ENCODE peak calls at places on chromosomes 6 and 20, in four cellular contexts. A is CD8-positive, alpha-beta T cell; Y is transverse colon; B is endothelial cell of umbilical vein. W is an unnamed sample. For H3K4me1, the result is how much of the 10 kb centered on the place peaks cover.

GRCh38 chr6:54892831-54893230 is 46.3 kb downstream of the FAM83B start:
- DNase-seq in B (no peak), Y (no peak), A (no peak), W (peak)

GRCh38 chr6:17365961-17366360 is 27.4 kb upstream of the CAP2 start:
- DNase-seq in A (no peak), B (no peak), Y (no peak), W (no peak)

GRCh38 chr6:36674942-36675341 is 3.6 kb upstream of the CDKN1A start:
- DNase-seq in B (no peak), Y (no peak), A (no peak), W (no peak)

GRCh38 chr20:61911824-61912223 is 153.9 kb downstream of the TAF4 start:
- DNase-seq in B (no peak), A (no peak), Y (no peak), W (no peak)

GRCh38 chr6:1610497-1611321 is 994 bp downstream of the FOXC1 start:
- DNase-seq in A (no peak), B (peak), Y (no peak), W (peak)

GRCh38 chr6:15066433-15067337 is 179.2 kb upstream of the JARID2 start:
- DNase-seq in Y (peak), B (no peak), A (no peak), W (no peak)

GRCh38 chr6:70411542-70411941 is 1.8 kb upstream of the FAM135A start:
- DNase-seq in A (no peak), B (no peak), Y (no peak), W (no peak)

GRCh38 chr20:40511478-40511877 is 177.6 kb downstream of the MAFB start:
- DNase-seq in Y (no peak), B (no peak), A (no peak), W (peak)

GRCh38 chr6:53139841-53140413 is 8.7 kb downstream of the GCM1 start:
- DNase-seq in B (no peak), Y (no peak), A (no peak), W (no peak)

GRCh38 chr20:50285376-50286173 is 94.9 kb downstream of the CEBPB start:
- DNase-seq in B (peak), A (no peak), Y (no peak), W (no peak)

GRCh38 chr20:36399147-36399968 is 93.2 kb downstream of the DLGAP4 start:
- DNase-seq in Y (peak), B (peak), A (no peak), W (peak)

GRCh38 chr20:13098720-13099355 is 90.1 kb downstream of the SPTLC3 start:
- DNase-seq in A (no peak), B (no peak), Y (no peak), W (no peak)

GRCh38 chr6:140401666-140402255 is 1027.3 kb upstream of the CITED2 start:
- DNase-seq in B (no peak), Y (no peak), A (no peak), W (no peak)

GRCh38 chr6:161637658-161638057 is 363.8 kb upstream of the AGPAT4 start:
- DNase-seq in A (no peak), B (no peak), Y (no peak), W (no peak)

DNA sequence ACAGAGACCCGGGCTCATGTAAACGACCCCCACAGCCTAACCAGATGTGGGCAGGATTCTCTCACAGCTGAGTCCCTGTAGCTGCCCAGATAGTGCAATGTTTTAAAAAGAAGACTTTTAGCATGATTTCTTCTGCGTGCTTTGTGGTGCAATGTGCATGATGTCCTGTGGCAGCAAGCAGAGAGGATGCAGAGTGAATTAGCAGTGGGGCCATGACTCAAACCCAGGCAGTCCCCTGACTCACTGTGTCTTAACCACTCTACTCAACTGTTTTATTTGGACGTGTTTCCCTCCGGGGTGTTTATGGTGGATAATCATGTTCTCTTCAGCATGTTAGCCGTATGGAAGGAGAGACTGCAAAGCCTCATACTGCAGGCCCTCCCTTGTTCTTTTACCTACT is 247.9 kb downstream of the SLC24A3 start:
- DNase-seq in Y (no peak), B (no peak), A (no peak), W (peak)
- TF ChIP-seq CTCF in Y (no peak), B (no peak), A (no peak), W (no peak)

GRCh38 chr20:48717959-48718223 is 109.9 kb downstream of the PREX1 start:
- DNase-seq in A (no peak), Y (no peak), B (no peak), W (no peak)
- H3K4me1 ChIP-seq in A (half or more), Y (under half), B (under half), W (under half)

DNA sequence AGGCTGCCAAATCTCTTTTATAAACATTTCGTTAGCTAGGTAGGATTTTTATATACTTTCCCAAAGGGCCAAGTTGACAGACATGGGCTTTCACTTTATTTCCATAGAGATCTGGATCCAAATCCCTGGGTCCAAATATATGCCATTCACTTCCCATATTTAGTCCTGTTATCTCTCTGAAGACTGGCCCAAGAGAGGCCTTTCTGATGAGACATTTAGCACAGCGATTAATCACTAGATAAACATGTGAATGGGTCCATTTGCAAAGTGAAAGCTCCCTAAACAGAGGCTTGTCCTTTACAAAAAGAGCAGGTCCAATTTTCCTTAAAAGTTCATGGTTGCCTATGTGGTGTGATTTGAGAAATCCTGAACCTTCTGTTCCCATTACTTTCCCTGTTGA is 132.6 kb downstream of the TRMT11 start:
- DNase-seq in B (no peak), A (no peak), Y (no peak), W (no peak)
- H3K27ac ChIP-seq in B (no peak), A (no peak), Y (no peak), W (no peak)

GRCh38 chr6:40582892-40583291 is 4.3 kb downstream of the LRFN2 start:
- DNase-seq in Y (no peak), B (no peak), A (no peak), W (no peak)
- TF ChIP-seq CTCF in Y (no peak), B (no peak), A (no peak), W (no peak)

DNA sequence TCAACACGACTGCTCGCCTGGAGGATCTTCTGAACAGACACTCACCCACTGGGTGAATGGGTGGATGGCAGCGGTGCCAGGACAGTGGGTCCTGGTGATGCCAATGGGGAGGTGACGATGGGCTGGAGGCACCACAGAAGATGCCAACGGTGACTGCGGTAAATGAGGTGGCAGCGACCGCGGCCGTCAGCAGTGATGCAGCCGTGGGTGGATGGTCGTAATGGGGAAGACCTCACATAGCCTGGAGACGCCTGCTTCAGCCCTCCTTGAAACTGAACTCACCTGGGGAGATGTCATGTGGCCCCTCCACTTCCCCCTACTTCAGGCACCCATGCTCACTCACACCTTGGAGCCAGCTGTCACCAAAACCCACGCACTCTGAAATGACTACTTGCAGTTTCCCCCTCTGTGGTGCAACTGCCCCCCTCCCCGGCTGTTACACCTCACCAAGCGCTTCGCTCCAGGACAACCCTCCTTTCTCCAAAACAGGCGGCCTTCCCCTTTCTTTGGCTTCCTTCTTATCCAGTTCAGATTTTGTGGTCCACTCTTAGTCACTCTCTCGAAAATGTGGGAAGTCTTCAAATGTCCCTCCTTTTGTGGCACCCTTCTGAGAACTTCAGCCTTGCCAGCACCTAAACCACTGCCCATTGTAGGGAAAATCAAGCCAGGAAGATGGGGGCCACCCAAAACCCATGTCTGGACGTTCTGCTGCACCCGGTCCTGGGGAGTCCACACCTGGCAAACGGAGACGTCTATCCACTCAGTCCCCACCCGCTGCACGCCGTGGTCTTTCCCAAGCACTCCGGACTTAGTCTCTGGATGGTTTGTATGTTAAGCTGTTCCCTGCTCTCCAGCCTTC is 10.4 kb upstream of the ABHD16B start:
- DNase-seq in A (no peak), Y (peak), B (no peak), W (no peak)
- H3K4me1 ChIP-seq in A (under half), Y (under half), B (under half), W (under half)

GRCh38 chr20:45017281-45017680 is 51.0 kb downstream of the STK4 start:
- DNase-seq in Y (no peak), B (no peak), A (no peak), W (no peak)

GRCh38 chr20:45017859-45018258 is 51.5 kb downstream of the STK4 start:
- DNase-seq in Y (no peak), A (no peak), B (no peak), W (peak)

GRCh38 chr20:45012682-45013302 is 46.5 kb downstream of the STK4 start:
- DNase-seq in A (no peak), B (no peak), Y (no peak), W (peak)

GRCh38 chr20:45016089-45016641 is 49.9 kb downstream of the STK4 start:
- DNase-seq in Y (no peak), A (no peak), B (no peak), W (peak)

DNA sequence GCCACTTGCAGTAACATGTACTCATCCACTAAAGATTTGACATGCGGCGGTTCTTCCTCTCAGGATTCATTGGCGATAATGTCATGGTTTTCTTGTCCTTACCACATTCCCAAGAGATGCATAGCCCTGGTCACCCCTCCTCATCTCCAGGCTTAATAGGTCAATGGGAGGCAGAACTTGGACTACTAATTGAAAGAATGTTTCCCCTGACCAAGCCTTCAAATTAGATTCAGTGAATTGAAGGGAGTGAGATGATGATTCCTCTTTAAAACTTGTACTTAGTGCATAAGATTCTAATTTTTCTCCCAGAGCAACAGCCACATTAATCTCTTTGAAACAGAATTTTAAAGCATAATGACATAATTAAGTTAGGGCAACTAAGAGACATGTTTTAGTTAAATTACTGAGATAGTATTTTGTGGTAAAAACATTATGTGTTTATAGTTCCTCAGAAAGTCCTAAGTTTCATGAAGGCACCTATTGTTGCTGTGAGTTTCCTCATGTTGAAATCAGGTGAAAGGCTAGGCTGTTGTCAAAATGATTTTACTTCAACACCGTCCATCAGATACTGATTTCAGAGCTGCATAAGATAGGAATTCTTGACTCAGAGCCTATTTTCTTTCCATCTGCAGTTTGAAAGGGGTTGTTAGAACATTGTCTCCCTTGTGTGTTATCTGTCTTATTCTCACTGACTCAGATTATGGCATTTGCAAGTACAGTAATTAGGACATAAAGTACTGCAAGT is 48.5 kb downstream of the STK4 start:
- DNase-seq in B (no peak), Y (no peak), A (no peak), W (no peak)
- H3K27ac ChIP-seq in B (no peak), Y (peak), A (no peak), W (no peak)

DNA sequence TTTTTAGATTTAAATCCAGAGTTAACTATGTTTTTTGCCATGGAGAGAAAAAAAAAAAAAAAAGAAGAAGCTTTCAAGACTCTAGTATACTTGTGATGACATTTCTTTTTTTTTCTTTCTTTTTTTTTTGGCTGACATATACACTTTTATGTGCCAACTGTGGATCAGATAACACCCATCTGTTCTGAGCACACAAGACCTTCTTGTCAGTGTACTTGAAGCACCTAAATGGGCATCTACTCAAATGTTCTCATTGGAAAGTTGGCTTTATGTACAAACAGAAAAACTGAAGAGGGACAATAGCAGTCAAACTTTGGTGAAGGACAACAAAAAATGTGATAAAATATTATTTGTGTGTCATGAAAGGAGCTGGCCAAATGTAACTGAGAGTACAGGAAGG is 904.6 kb downstream of the GRIK2 start:
- DNase-seq in Y (no peak), B (no peak), A (no peak), W (no peak)
- TF ChIP-seq CTCF in Y (no peak), B (no peak), A (no peak), W (no peak)

W was measured in cardiac muscle cell.